ENCODE peak calls at places on chromosomes 13 and 19, in eight cellular contexts. C is ascending aorta; J is pancreas; X is aorta; K is endodermal cell; Y is breast epithelium; M is fibroblast of lung; T is effector memory CD4-positive, alpha-beta T cell. N is an unnamed sample.

GRCh38 chr19:15107056-15108010 is at the start of gene SYDE1:
- DNase-seq in C (no peak), J (no peak), X (peak; percentile 70), K (peak; percentile 91), Y (no peak), M (peak; percentile 68), T (no peak), N (peak; percentile 76)

GRCh38 chr13:50766043-50766442 is 77.4 kb downstream of the DLEU7 start:
- DNase-seq in C (no peak), J (no peak), X (no peak), K (no peak), Y (no peak), M (no peak), T (no peak), N (no peak)

GRCh38 chr19:391199-391557 is 17.8 kb downstream of the C2CD4C start:
- DNase-seq in C (no peak), J (no peak), X (peak; percentile 1), K (no peak), Y (no peak), M (no peak), T (no peak), N (no peak)

GRCh38 chr13:99353836-99354235 is 46.6 kb upstream of the GPR183 start:
- DNase-seq in C (no peak), J (no peak), X (no peak), K (peak; percentile 30), Y (no peak), M (peak; percentile 73), T (no peak), N (no peak)

GRCh38 chr19:42088471-42089190 is 12.7 kb downstream of the ZNF574 start:
- DNase-seq in C (no peak), J (no peak), X (peak; percentile 49), K (no peak), Y (no peak), M (peak; percentile 83), T (no peak), N (no peak)

GRCh38 chr13:104567114-104567513 is 1500.9 kb upstream of the SLC10A2 start:
- DNase-seq in C (no peak), J (no peak), X (no peak), K (no peak), Y (no peak), M (no peak), T (no peak), N (no peak)

GRCh38 chr13:19713186-19713965 is 69.4 kb downstream of the PSPC1 start:
- DNase-seq in C (no peak), J (no peak), X (no peak), K (no peak), Y (no peak), M (peak; percentile 92), T (no peak), N (peak; percentile 52)

GRCh38 chr19:6204212-6204611 is 68.7 kb downstream of the ACSBG2 start:
- DNase-seq in C (no peak), J (no peak), X (no peak), K (no peak), Y (peak; percentile 50), M (no peak), T (no peak), N (no peak)

GRCh38 chr19:1223018-1223855 is 14.6 kb downstream of the CBARP start:
- DNase-seq in C (no peak), J (peak; percentile 53), X (peak; percentile 73), K (peak; percentile 91), Y (no peak), M (peak; percentile 37), T (no peak), N (peak; percentile 65)

GRCh38 chr19:51511353-51511752 is 9.8 kb upstream of the SIGLEC12 start:
- DNase-seq in C (no peak), J (no peak), X (no peak), K (peak; percentile 75), Y (no peak), M (no peak), T (no peak), N (peak; percentile 57)

GRCh38 chr19:39951686-39952085 is 17.3 kb upstream of the FCGBP start:
- DNase-seq in C (no peak), J (no peak), X (no peak), K (no peak), Y (no peak), M (peak; percentile 23), T (no peak), N (no peak)

GRCh38 chr13:83221256-83221655 is 661.0 kb downstream of the SLITRK1 start:
- DNase-seq in C (no peak), J (no peak), X (no peak), K (no peak), Y (no peak), M (peak; percentile 35), T (no peak), N (peak; percentile 27)

GRCh38 chr13:28299941-28300340 is 161.6 kb downstream of the PAN3 start:
- DNase-seq in C (no peak), J (no peak), X (no peak), K (no peak), Y (no peak), M (no peak), T (no peak), N (no peak)

GRCh38 chr19:48354332-48354992 is 9.3 kb downstream of the TMEM143 start:
- DNase-seq in C (no peak), J (no peak), X (no peak), K (no peak), Y (no peak), M (peak; percentile 59), T (no peak), N (no peak)

GRCh38 chr19:48359123-48359522 is 4.6 kb downstream of the TMEM143 start:
- DNase-seq in C (no peak), J (no peak), X (no peak), K (no peak), Y (no peak), M (no peak), T (no peak), N (no peak)

GRCh38 chr19:48351341-48351752 is 12.4 kb downstream of the TMEM143 start:
- DNase-seq in C (no peak), J (peak; percentile 82), X (peak; percentile 76), K (peak; percentile 96), Y (peak; percentile 78), M (peak; percentile 26), T (peak; percentile 53), N (peak; percentile 76)

GRCh38 chr19:48353682-48354081 is 10.1 kb downstream of the TMEM143 start:
- DNase-seq in C (no peak), J (no peak), X (no peak), K (no peak), Y (no peak), M (peak; percentile 18), T (no peak), N (no peak)

DNA sequence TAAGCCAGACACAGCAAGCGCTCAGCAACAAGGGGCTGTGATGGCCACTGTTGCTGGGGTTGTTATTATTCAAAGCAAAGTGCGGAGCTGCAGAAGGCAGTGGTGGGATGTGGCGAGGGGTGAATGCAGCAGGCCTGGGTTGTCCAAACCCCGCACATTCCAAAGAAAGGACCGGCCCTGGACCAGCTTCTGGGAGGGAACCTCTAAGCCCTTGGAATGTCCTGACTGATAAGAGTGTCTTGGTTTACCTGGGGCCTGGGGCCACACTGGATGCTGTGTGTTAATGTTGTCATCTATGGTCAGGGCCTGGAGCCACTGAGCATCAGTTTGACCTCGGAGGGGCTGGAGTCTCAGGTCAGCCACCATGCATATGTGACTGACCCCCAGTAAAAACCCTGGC is 8.2 kb downstream of the TMEM143 start:
- DNase-seq in C (no peak), J (no peak), X (no peak), K (no peak), Y (no peak), M (no peak), T (no peak), N (no peak)
- H3K27ac ChIP-seq in C (no peak overlapping the region), J (no peak overlapping the region), X (no peak overlapping the region), K (peak overlapping the region; percentile 33), Y (no peak overlapping the region), M (no peak overlapping the region), T (no peak overlapping the region), N (no peak overlapping the region)

GRCh38 chr13:110519506-110519905 is 42.0 kb downstream of the RAB20 start:
- DNase-seq in C (no peak), J (no peak), X (no peak), K (no peak), Y (no peak), M (no peak), T (no peak), N (no peak)
- H3K27ac ChIP-seq in C (peak overlapping the region; percentile 89), J (no peak overlapping the region), X (no peak overlapping the region), K (no peak overlapping the region), Y (peak overlapping the region; percentile 74), M (no peak overlapping the region), T (no peak overlapping the region), N (no peak overlapping the region)

GRCh38 chr19:41000310-41000737 is 9.2 kb downstream of the CYP2B6 start:
- DNase-seq in C (no peak), J (peak; percentile 42), X (no peak), K (no peak), Y (no peak), M (no peak), T (no peak), N (peak; percentile 10)
- H3K27ac ChIP-seq in C (no peak overlapping the region), J (no peak overlapping the region), X (no peak overlapping the region), K (no peak overlapping the region), Y (no peak overlapping the region), M (no peak overlapping the region), T (no peak overlapping the region), N (no peak overlapping the region)

GRCh38 chr19:13034636-13035035 is 39.4 kb downstream of the NFIX start:
- DNase-seq in C (no peak), J (no peak), X (no peak), K (no peak), Y (no peak), M (no peak), T (no peak), N (no peak)
- H3K27ac ChIP-seq in C (peak overlapping the region; percentile 95), J (peak overlapping the region; percentile 61), X (no peak overlapping the region), K (no peak overlapping the region), Y (peak overlapping the region; percentile 95), M (no peak overlapping the region), T (no peak overlapping the region), N (no peak overlapping the region)

GRCh38 chr19:19490247-19490968 is 24.9 kb downstream of the TSSK6 start:
- DNase-seq in C (peak; percentile 25), J (peak; percentile 77), X (peak; percentile 85), K (peak; percentile 93), Y (peak; percentile 70), M (peak; percentile 71), T (peak; percentile 60), N (peak; percentile 86)
- H3K27ac ChIP-seq in C (peak overlapping the region; percentile 86), J (peak overlapping the region; percentile 73), X (peak overlapping the region; percentile 86), K (peak overlapping the region; percentile 94), Y (peak overlapping the region; percentile 87), M (peak overlapping the region; percentile 87), T (peak overlapping the region; percentile 87), N (peak overlapping the region; percentile 91)

N was measured in A673.